ENCODE peak calls at places on chromosomes 5 and 9, in four cellular contexts. Z, H, A and Q are unnamed samples.

GRCh38 chr5:119418782-119419101 is 33.6 kb upstream of the HSD17B4 start:
- DNase-seq in Z (no peak), H (no peak), A (no peak), Q (peak; percentile 34)

GRCh38 chr5:146667633-146668032 is 151.6 kb upstream of the GPR151 start:
- DNase-seq in Z (no peak), H (peak; percentile 58), A (no peak), Q (no peak)

GRCh38 chr5:34450338-34450737 is 205.8 kb upstream of the RAI14 start:
- DNase-seq in Z (no peak), H (no peak), A (no peak), Q (peak; percentile 63)

GRCh38 chr5:159782197-159782994 is 133.9 kb upstream of the ADRA1B start:
- DNase-seq in Z (peak; percentile 8), H (no peak), A (no peak), Q (no peak)

GRCh38 chr5:110561510-110561909 is 165.0 kb downstream of the TMEM232 start:
- DNase-seq in Z (no peak), H (no peak), A (no peak), Q (no peak)

GRCh38 chr5:14039576-14039975 is 95.1 kb upstream of the DNAH5 start:
- DNase-seq in Z (no peak), H (no peak), A (no peak), Q (no peak)

GRCh38 chr5:23112237-23112636 is 259.1 kb upstream of the CDH12 start:
- DNase-seq in Z (no peak), H (no peak), A (no peak), Q (no peak)

GRCh38 chr5:158382473-158382872 is 523.5 kb upstream of the CLINT1 start:
- DNase-seq in Z (peak; percentile 11), H (no peak), A (no peak), Q (no peak)

GRCh38 chr5:157366741-157367684 is 93.0 kb upstream of the NIPAL4 start:
- DNase-seq in Z (no peak), H (no peak), A (no peak), Q (no peak)

GRCh38 chr5:139915274-139915673 is 119.7 kb downstream of the PSD2 start:
- DNase-seq in Z (no peak), H (no peak), A (no peak), Q (no peak)

GRCh38 chr5:35252963-35253362 is 22.7 kb upstream of the PRLR start:
- DNase-seq in Z (no peak), H (no peak), A (no peak), Q (no peak)

GRCh38 chr5:126446498-126447224 is 23.5 kb downstream of the GRAMD2B start:
- DNase-seq in Z (peak; percentile 88), H (no peak), A (no peak), Q (no peak)

GRCh38 chr9:27489087-27489876 is 34.8 kb upstream of the IFNK start:
- DNase-seq in Z (peak; percentile 20), H (no peak), A (no peak), Q (no peak)

GRCh38 chr9:5549671-5550650 is 39.6 kb downstream of the PDCD1LG2 start:
- DNase-seq in Z (no peak), H (no peak), A (no peak), Q (no peak)

GRCh38 chr5:67350600-67351315 is 154.2 kb upstream of the CD180 start:
- DNase-seq in Z (peak; percentile 21), H (peak; percentile 50), A (no peak), Q (no peak)